ENCODE peak calls at places on chromosomes 5 and 9, in eight cellular contexts. F is T-cell; N is progenitor cell of endocrine pancreas; T is foreskin melanocyte; P is activated CD8-positive, alpha-beta memory T cell treated with anti-CD3 and anti-CD28 coated beads, Interleukin-2, amount 50 U/mL, for 4 hours; Q is HS-27A; A is Right ventricle myocardium superior; S is M059J. W is an unnamed sample.

GRCh38 chr5:43141211-43141610 is 20.5 kb downstream of the ZNF131 start:
- DNase-seq in P (no peak), T (no peak), A (no peak), Q (no peak), F (no peak), S (peak; percentile 35), N (no peak), W (no peak)

GRCh38 chr5:78879541-78879940 is 105.6 kb downstream of the ARSB start:
- DNase-seq in S (no peak), P (no peak), F (no peak), Q (no peak), N (no peak), T (no peak), A (no peak), W (no peak)

GRCh38 chr5:43627028-43627427 is 24.0 kb downstream of the NNT start:
- DNase-seq in A (peak; percentile 44), S (peak; percentile 71), P (no peak), Q (peak; percentile 55), T (peak; percentile 54), N (no peak), F (no peak), W (peak; percentile 23)

GRCh38 chr5:167614294-167615104 is 676.9 kb upstream of the WWC1 start:
- DNase-seq in Q (no peak), P (no peak), N (no peak), T (no peak), A (no peak), F (no peak), S (no peak), W (no peak)

GRCh38 chr9:107363511-107364182 is 80.6 kb downstream of the RAD23B start:
- DNase-seq in A (no peak), S (peak; percentile 54), N (no peak), P (no peak), F (no peak), Q (no peak), T (peak; percentile 87), W (no peak)

GRCh38 chr5:67094476-67095300 is 101.9 kb downstream of the CD180 start:
- DNase-seq in N (no peak), S (peak; percentile 74), T (no peak), A (no peak), P (no peak), F (no peak), Q (no peak), W (no peak)

GRCh38 chr5:58044166-58044565 is 415.7 kb downstream of the PLK2 start:
- DNase-seq in N (no peak), T (no peak), Q (no peak), A (no peak), P (no peak), F (no peak), S (no peak), W (no peak)

GRCh38 chr9:36163049-36163839 is 5.9 kb upstream of the CCIN start:
- DNase-seq in T (no peak), N (no peak), P (no peak), F (no peak), S (peak; percentile 65), Q (no peak), A (peak; percentile 81), W (no peak)

GRCh38 chr5:178399723-178400115 is 167.1 kb upstream of the PHYKPL start:
- DNase-seq in S (no peak), T (no peak), P (no peak), N (no peak), Q (no peak), F (no peak), A (no peak), W (no peak)

GRCh38 chr5:174242573-174242972 is 197.1 kb downstream of the NSG2 start:
- DNase-seq in N (no peak), P (no peak), A (no peak), Q (no peak), T (no peak), F (no peak), S (no peak), W (no peak)

GRCh38 chr5:109692011-109692410 is 2.3 kb downstream of the MAN2A1 start:
- DNase-seq in F (no peak), N (no peak), P (no peak), T (no peak), S (no peak), A (no peak), Q (no peak), W (no peak)

GRCh38 chr5:40842351-40842750 is 1.2 kb downstream of the CARD6 start:
- DNase-seq in S (peak; percentile 63), P (no peak), N (no peak), A (no peak), F (no peak), Q (no peak), T (no peak), W (no peak)

GRCh38 chr5:8884029-8884428 is 661.8 kb downstream of the SEMA5A start:
- DNase-seq in F (no peak), Q (no peak), S (no peak), P (no peak), N (no peak), T (no peak), A (no peak), W (no peak)

GRCh38 chr9:89845321-89845720 is 240.5 kb downstream of the GADD45G start:
- DNase-seq in P (no peak), Q (no peak), A (no peak), N (no peak), S (no peak), F (no peak), T (no peak), W (no peak)

GRCh38 chr9:87445646-87446045 is 52.0 kb upstream of the DAPK1 start:
- DNase-seq in A (no peak), P (no peak), N (no peak), T (peak; percentile 60), F (no peak), Q (no peak), S (no peak), W (peak; percentile 18)

GRCh38 chr5:74294231-74294705 is 346.3 kb downstream of the ENC1 start:
- DNase-seq in F (no peak), S (peak; percentile 56), N (no peak), P (no peak), A (peak; percentile 47), T (no peak), Q (no peak), W (no peak)

GRCh38 chr9:123335227-123335985 is 20.6 kb upstream of the CRB2 start:
- DNase-seq in F (no peak), N (no peak), A (no peak), Q (no peak), P (no peak), S (peak; percentile 90), T (peak; percentile 32), W (no peak)

GRCh38 chr9:82598254-82599039 is 464.5 kb downstream of the RASEF start:
- DNase-seq in F (no peak), A (no peak), P (no peak), T (no peak), S (no peak), N (no peak), Q (no peak), W (no peak)

GRCh38 chr5:158877124-158877581 is 222.6 kb downstream of the EBF1 start:
- DNase-seq in A (no peak), T (no peak), S (no peak), P (no peak), F (no peak), N (no peak), Q (no peak), W (no peak)

GRCh38 chr9:133881671-133882381 is 110.3 kb downstream of the VAV2 start:
- DNase-seq in S (no peak), Q (no peak), N (no peak), P (no peak), A (no peak), T (no peak), F (no peak), W (no peak)

GRCh38 chr5:75640395-75640794 is 29.1 kb downstream of the ANKDD1B start:
- DNase-seq in S (peak; percentile 90), F (no peak), A (no peak), T (peak; percentile 62), Q (no peak), N (no peak), P (no peak), W (no peak)

GRCh38 chr9:101486693-101487442 is 46.8 kb upstream of the RNF20 start:
- DNase-seq in N (peak; percentile 54), T (peak; percentile 46), Q (no peak), A (peak; percentile 66), F (no peak), P (no peak), S (peak; percentile 74), W (peak; percentile 69)

GRCh38 chr5:73170522-73170921 is 2.5 kb upstream of the TMEM174 start:
- DNase-seq in F (no peak), S (no peak), N (no peak), T (no peak), P (no peak), Q (no peak), A (no peak), W (peak; percentile 12)